ENCODE peak calls at places on chromosomes 5 and 9, in four cellular contexts. I is IMR-90, Z is adrenal gland, B is RWPE1. F is an unnamed sample.

GRCh38 chr5:169013846-169014245 is 287.1 kb downstream of the SLIT3 start:
- DNase-seq in I (no peak), Z (no peak), B (no peak), F (peak)

GRCh38 chr5:174832811-174833210 is 108.4 kb downstream of the MSX2 start:
- DNase-seq in I (no peak), Z (no peak), B (no peak), F (no peak)

GRCh38 chr5:132506094-132506692 is 15.6 kb upstream of the IRF1 start:
- DNase-seq in I (peak), Z (no peak), B (peak), F (no peak)

GRCh38 chr5:109945097-109945678 is 255.5 kb downstream of the MAN2A1 start:
- DNase-seq in I (no peak), Z (no peak), B (no peak), F (no peak)

GRCh38 chr9:122392714-122393113 is 21.9 kb downstream of the PTGS1 start:
- DNase-seq in I (no peak), Z (no peak), B (no peak), F (no peak)

GRCh38 chr9:91037511-91038482 is 236.2 kb downstream of the SYK start:
- DNase-seq in I (peak), Z (peak), B (peak), F (no peak)

GRCh38 chr5:132751444-132751843 is 4.2 kb downstream of the CCNI2 start:
- DNase-seq in I (peak), Z (no peak), B (no peak), F (no peak)

GRCh38 chr5:24388448-24388847 is 256.3 kb downstream of the CDH10 start:
- DNase-seq in I (no peak), Z (no peak), B (no peak), F (no peak)

GRCh38 chr9:113495555-113495954 is 32.0 kb downstream of the RGS3 start:
- DNase-seq in I (no peak), Z (no peak), B (no peak), F (no peak)

GRCh38 chr9:20790721-20791120 is 106.7 kb downstream of the FOCAD start:
- DNase-seq in I (no peak), Z (no peak), B (no peak), F (no peak)

GRCh38 chr5:9168791-9169611 is 376.9 kb downstream of the SEMA5A start:
- DNase-seq in I (peak), Z (no peak), B (peak), F (peak)

GRCh38 chr5:52886206-52886605 is 98.5 kb downstream of the ITGA1 start:
- DNase-seq in I (no peak), Z (no peak), B (no peak), F (no peak)

GRCh38 chr5:52607425-52607824 is 180.3 kb upstream of the ITGA1 start:
- DNase-seq in I (no peak), Z (no peak), B (no peak), F (no peak)

GRCh38 chr9:101028346-101029299 is at the start of gene PLPPR1:
- DNase-seq in I (peak), Z (peak), B (peak), F (no peak)

GRCh38 chr5:1799110-1799601 is 481 bp downstream of the MRPL36 start:
- DNase-seq in I (peak), Z (peak), B (peak), F (no peak)

GRCh38 chr9:37801287-37801850 is 772 bp downstream of the DCAF10 start:
- DNase-seq in I (peak), Z (peak), B (peak), F (no peak)

GRCh38 chr5:80116465-80116864 is 81.3 kb downstream of the THBS4 start:
- DNase-seq in I (no peak), Z (no peak), B (no peak), F (no peak)

GRCh38 chr9:135214706-135215105 is 127.2 kb downstream of the OLFM1 start:
- DNase-seq in I (no peak), Z (no peak), B (no peak), F (no peak)

GRCh38 chr9:106862946-106863740 is at the start of gene ZNF462:
- DNase-seq in I (peak), Z (peak), B (peak), F (peak)

GRCh38 chr5:36878421-36879088 is 2.0 kb downstream of the NIPBL start:
- DNase-seq in I (peak), Z (no peak), B (peak), F (no peak)

GRCh38 chr9:76441551-76442322 is 17.2 kb upstream of the GCNT1 start:
- DNase-seq in I (peak), Z (no peak), B (no peak), F (no peak)

GRCh38 chr9:36036253-36036779 is 397 bp upstream of the RECK start:
- DNase-seq in I (no peak), Z (no peak), B (no peak), F (no peak)
- H3K27ac ChIP-seq in I (peak), Z (no peak), B (peak), F (no peak)

GRCh38 chr5:172749881-172750608 is 20.9 kb downstream of the DUSP1 start:
- DNase-seq in I (no peak), Z (no peak), B (no peak), F (no peak)
- H3K27ac ChIP-seq in I (no peak), Z (peak), B (no peak), F (no peak)

GRCh38 chr5:17154211-17154996 is 63.0 kb upstream of the BASP1 start:
- DNase-seq in I (peak), Z (no peak), B (peak), F (peak)
- H3K27ac ChIP-seq in I (no peak), Z (no peak), B (no peak), F (peak)

DNA sequence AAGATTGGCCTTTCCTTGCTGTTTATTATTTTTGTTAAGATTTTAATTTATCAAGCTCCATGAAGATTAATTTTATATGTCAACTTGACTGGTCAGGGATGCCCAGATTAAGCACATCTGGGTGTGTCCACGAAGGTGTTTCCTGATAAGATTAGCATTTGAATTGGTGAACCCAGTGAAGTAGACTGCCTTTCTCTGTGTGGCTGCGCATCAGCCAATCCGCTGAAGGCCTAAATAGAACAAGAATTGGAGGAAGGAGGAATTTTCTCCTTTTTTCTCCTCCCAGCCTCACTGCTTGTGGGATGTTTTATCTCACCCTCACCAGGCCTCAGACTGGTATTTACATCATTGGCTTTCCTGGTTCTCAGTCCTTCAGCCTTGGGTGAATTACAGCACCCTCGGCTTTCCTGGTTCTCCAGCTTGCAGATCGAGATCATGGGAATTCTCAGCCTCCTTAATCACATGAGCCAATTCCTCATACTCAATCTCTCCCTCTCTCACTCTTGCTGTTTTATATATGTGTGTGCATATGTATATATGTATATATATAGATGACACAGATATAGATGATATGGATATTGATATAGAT is 135.4 kb upstream of the SPEF2 start:
- DNase-seq in I (no peak), Z (no peak), B (no peak), F (no peak)
- H3K27ac ChIP-seq in I (no peak), Z (no peak), B (no peak), F (no peak)

GRCh38 chr5:90561766-90562165 is 3.2 kb downstream of the ADGRV1 start:
- DNase-seq in I (no peak), Z (no peak), B (no peak), F (no peak)

GRCh38 chr5:90562331-90562730 is 3.7 kb downstream of the ADGRV1 start:
- DNase-seq in I (no peak), Z (no peak), B (no peak), F (no peak)

GRCh38 chr5:90563161-90563560 is 4.6 kb downstream of the ADGRV1 start:
- DNase-seq in I (no peak), Z (no peak), B (no peak), F (no peak)

GRCh38 chr5:90558344-90559192 is at the start of gene ADGRV1:
- DNase-seq in I (peak), Z (peak), B (peak), F (peak)

GRCh38 chr5:90560771-90561170 is 2.2 kb downstream of the ADGRV1 start:
- DNase-seq in I (no peak), Z (no peak), B (no peak), F (no peak)
- H3K27ac ChIP-seq in I (no peak), Z (no peak), B (no peak), F (no peak)

DNA sequence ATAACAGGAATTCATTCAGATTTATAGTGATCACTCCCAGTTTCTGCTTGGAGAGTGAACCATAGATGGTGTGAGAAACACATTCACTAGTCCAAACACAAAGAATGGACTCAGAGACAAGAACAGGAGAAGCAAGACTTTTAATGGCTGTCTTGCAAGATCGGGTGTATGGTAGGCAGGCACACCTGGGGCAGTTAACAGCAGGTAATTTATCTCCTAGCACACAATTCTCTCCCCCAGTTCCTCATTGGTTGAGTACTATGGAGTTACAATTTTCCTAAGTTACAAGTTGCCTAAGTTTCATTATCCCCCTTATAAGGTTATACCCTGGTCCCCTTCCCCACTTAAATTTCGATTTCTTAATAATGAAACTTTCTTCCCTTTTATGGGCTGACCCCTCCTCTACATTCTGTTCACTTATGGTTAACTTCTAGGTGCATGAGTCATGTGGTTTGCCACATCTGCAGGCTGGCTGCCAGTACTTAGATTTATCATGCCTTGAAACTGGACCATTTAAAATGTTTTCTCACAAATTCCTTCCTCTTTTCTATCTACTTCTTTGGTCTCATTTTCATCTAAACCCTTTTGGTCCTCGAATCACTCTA is 623.3 kb downstream of the HINT1 start:
- DNase-seq in I (no peak), Z (no peak), B (peak), F (no peak)
- H3K27ac ChIP-seq in I (no peak), Z (no peak), B (no peak), F (peak)

GRCh38 chr5:149410071-149410470 is 31.0 kb upstream of the IL17B start:
- DNase-seq in I (no peak), Z (no peak), B (no peak), F (no peak)

GRCh38 chr5:149412783-149413476 is 33.8 kb upstream of the IL17B start:
- DNase-seq in I (no peak), Z (no peak), B (no peak), F (no peak)

GRCh38 chr5:149413477-149414210 is 34.6 kb upstream of the IL17B start:
- DNase-seq in I (no peak), Z (no peak), B (no peak), F (no peak)

GRCh38 chr5:149410721-149411432 is 31.8 kb upstream of the IL17B start:
- DNase-seq in I (peak), Z (no peak), B (no peak), F (no peak)

DNA sequence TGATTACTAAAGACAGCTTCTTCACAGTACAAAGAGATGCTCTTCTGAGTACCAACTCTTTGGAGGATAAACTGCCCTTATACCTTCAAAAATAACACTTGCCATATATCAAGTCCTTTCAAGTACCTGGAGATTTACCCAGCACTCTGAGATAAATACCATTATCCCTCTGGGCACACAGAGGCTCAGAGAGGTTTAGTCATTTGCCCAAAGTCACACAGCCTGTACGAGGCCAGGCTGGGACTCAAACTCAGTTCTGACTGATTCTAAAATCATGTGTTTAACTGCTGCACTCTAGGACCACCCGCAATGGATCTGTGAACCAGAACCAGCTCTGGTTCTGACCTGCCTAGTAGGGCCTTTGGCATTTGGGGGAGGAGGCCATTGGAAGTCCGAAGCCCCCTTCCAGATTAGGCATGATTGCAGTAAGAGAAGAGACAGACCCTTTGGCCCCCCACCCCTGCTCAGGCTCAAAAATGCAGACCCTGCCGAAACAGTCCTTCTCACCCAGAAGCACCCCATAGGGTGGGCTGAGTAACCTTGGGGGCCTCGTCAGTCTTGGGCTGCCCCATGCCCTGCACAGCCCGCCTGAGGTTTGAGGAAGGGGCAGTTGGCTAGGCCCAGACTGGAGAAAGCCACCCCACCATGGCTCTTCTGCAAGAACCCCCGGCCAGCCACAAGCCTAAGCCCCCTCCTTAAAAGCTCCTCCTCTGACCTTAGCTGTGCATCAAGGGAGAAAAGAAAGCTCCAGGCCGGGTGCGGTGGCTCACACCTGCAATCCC is 32.8 kb upstream of the IL17B start:
- DNase-seq in I (no peak), Z (no peak), B (no peak), F (no peak)
- H3K27ac ChIP-seq in I (peak), Z (no peak), B (no peak), F (no peak)